ENCODE peak calls at places on chromosomes 6 and 20, in eight cellular contexts. One of them, this sample, is unnamed.

GRCh38 chr6:83466328-83466727 is 35.5 kb upstream of the ME1 start:
- ATAC-seq in effector memory CD8-positive, alpha-beta T cell: no peak
- ATAC-seq in Right ventricle myocardium superior: no peak
- ATAC-seq in gastroesophageal sphincter: no peak
- ATAC-seq in right cardiac atrium: no peak
- ATAC-seq in HCT116: no peak
- ATAC-seq in activated T-cell treated with anti-CD3 and anti-CD28 coated beads, Interleukin-2, amount 50 U/mL, for 72 hours: no peak
- ATAC-seq in left lung: no peak
- ATAC-seq in this sample: no peak

GRCh38 chr6:139748353-139749146 is 374.1 kb upstream of the CITED2 start:
- ATAC-seq in left lung: peak; percentile 76
- ATAC-seq in HCT116: no peak
- ATAC-seq in Right ventricle myocardium superior: peak; percentile 58
- ATAC-seq in right cardiac atrium: peak; percentile 55
- ATAC-seq in effector memory CD8-positive, alpha-beta T cell: no peak
- ATAC-seq in gastroesophageal sphincter: no peak
- ATAC-seq in activated T-cell treated with anti-CD3 and anti-CD28 coated beads, Interleukin-2, amount 50 U/mL, for 72 hours: no peak
- ATAC-seq in this sample: no peak

GRCh38 chr6:160336200-160336599 is 12.0 kb upstream of the SLC22A3 start:
- ATAC-seq in effector memory CD8-positive, alpha-beta T cell: no peak
- ATAC-seq in Right ventricle myocardium superior: no peak
- ATAC-seq in left lung: no peak
- ATAC-seq in HCT116: no peak
- ATAC-seq in activated T-cell treated with anti-CD3 and anti-CD28 coated beads, Interleukin-2, amount 50 U/mL, for 72 hours: no peak
- ATAC-seq in right cardiac atrium: no peak
- ATAC-seq in gastroesophageal sphincter: no peak
- ATAC-seq in this sample: no peak

GRCh38 chr20:57560554-57561355 is at the start of gene PCK1:
- ATAC-seq in gastroesophageal sphincter: no peak
- ATAC-seq in effector memory CD8-positive, alpha-beta T cell: no peak
- ATAC-seq in right cardiac atrium: peak; percentile 92
- ATAC-seq in HCT116: peak; percentile 55
- ATAC-seq in activated T-cell treated with anti-CD3 and anti-CD28 coated beads, Interleukin-2, amount 50 U/mL, for 72 hours: no peak
- ATAC-seq in left lung: peak; percentile 29
- ATAC-seq in Right ventricle myocardium superior: peak; percentile 82
- ATAC-seq in this sample: peak; percentile 76

GRCh38 chr6:126017668-126018067 is 31.3 kb downstream of the TRMT11 start:
- ATAC-seq in effector memory CD8-positive, alpha-beta T cell: no peak
- ATAC-seq in right cardiac atrium: no peak
- ATAC-seq in gastroesophageal sphincter: no peak
- ATAC-seq in Right ventricle myocardium superior: no peak
- ATAC-seq in activated T-cell treated with anti-CD3 and anti-CD28 coated beads, Interleukin-2, amount 50 U/mL, for 72 hours: no peak
- ATAC-seq in HCT116: no peak
- ATAC-seq in left lung: no peak
- ATAC-seq in this sample: no peak

GRCh38 chr6:30219244-30219643 is 6.0 kb upstream of the TRIM26 start:
- ATAC-seq in effector memory CD8-positive, alpha-beta T cell: peak; percentile 62
- ATAC-seq in Right ventricle myocardium superior: peak; percentile 42
- ATAC-seq in left lung: peak; percentile 83
- ATAC-seq in activated T-cell treated with anti-CD3 and anti-CD28 coated beads, Interleukin-2, amount 50 U/mL, for 72 hours: peak; percentile 39
- ATAC-seq in HCT116: peak; percentile 68
- ATAC-seq in gastroesophageal sphincter: peak; percentile 51
- ATAC-seq in right cardiac atrium: peak; percentile 49
- ATAC-seq in this sample: peak; percentile 64

GRCh38 chr6:164579035-164579434 is 730.4 kb downstream of the C6orf118 start:
- ATAC-seq in right cardiac atrium: peak; percentile 85
- ATAC-seq in activated T-cell treated with anti-CD3 and anti-CD28 coated beads, Interleukin-2, amount 50 U/mL, for 72 hours: no peak
- ATAC-seq in HCT116: no peak
- ATAC-seq in left lung: no peak
- ATAC-seq in effector memory CD8-positive, alpha-beta T cell: no peak
- ATAC-seq in gastroesophageal sphincter: peak; percentile 79
- ATAC-seq in Right ventricle myocardium superior: peak; percentile 96
- ATAC-seq in this sample: no peak

GRCh38 chr6:21180155-21180554 is 413.4 kb upstream of the SOX4 start:
- ATAC-seq in left lung: no peak
- ATAC-seq in effector memory CD8-positive, alpha-beta T cell: no peak
- ATAC-seq in Right ventricle myocardium superior: no peak
- ATAC-seq in gastroesophageal sphincter: no peak
- ATAC-seq in right cardiac atrium: no peak
- ATAC-seq in HCT116: no peak
- ATAC-seq in activated T-cell treated with anti-CD3 and anti-CD28 coated beads, Interleukin-2, amount 50 U/mL, for 72 hours: peak; percentile 86
- ATAC-seq in this sample: no peak

GRCh38 chr6:106975699-106976032 is 1.1 kb upstream of the CD24 start:
- ATAC-seq in right cardiac atrium: no peak
- ATAC-seq in effector memory CD8-positive, alpha-beta T cell: no peak
- ATAC-seq in gastroesophageal sphincter: no peak
- ATAC-seq in left lung: no peak
- ATAC-seq in Right ventricle myocardium superior: no peak
- ATAC-seq in activated T-cell treated with anti-CD3 and anti-CD28 coated beads, Interleukin-2, amount 50 U/mL, for 72 hours: no peak
- ATAC-seq in HCT116: no peak
- ATAC-seq in this sample: no peak

GRCh38 chr20:51678041-51678697 is 90.0 kb downstream of the ATP9A start:
- ATAC-seq in right cardiac atrium: peak; percentile 55
- ATAC-seq in HCT116: no peak
- ATAC-seq in activated T-cell treated with anti-CD3 and anti-CD28 coated beads, Interleukin-2, amount 50 U/mL, for 72 hours: no peak
- ATAC-seq in gastroesophageal sphincter: no peak
- ATAC-seq in Right ventricle myocardium superior: peak; percentile 12
- ATAC-seq in effector memory CD8-positive, alpha-beta T cell: no peak
- ATAC-seq in left lung: no peak
- ATAC-seq in this sample: no peak